ENCODE peak calls at places on chromosomes 2 and 18, in five cellular contexts. H, F, W, B and D are unnamed samples.

GRCh38 chr2:121173112-121173511 is 111.9 kb downstream of the TFCP2L1 start:
- DNase-seq in F (no peak), B (no peak), W (no peak), H (no peak), D (no peak)

GRCh38 chr2:26978061-26978596 is 7.7 kb downstream of the MAPRE3 start:
- DNase-seq in W (peak; percentile 36), H (no peak), B (peak; percentile 68), F (peak; percentile 82), D (no peak)

GRCh38 chr2:28292491-28292890 is 100.2 kb upstream of the FOSL2 start:
- DNase-seq in F (no peak), W (no peak), B (no peak), H (peak; percentile 29), D (peak; percentile 11)

GRCh38 chr2:54724560-54725342 is 1.3 kb downstream of the EML6 start:
- DNase-seq in H (no peak), W (no peak), B (no peak), F (peak; percentile 16), D (no peak)

GRCh38 chr2:26562811-26563645 is 78.1 kb downstream of the CIB4 start:
- DNase-seq in F (peak; percentile 61), B (no peak), W (no peak), H (peak; percentile 11), D (peak; percentile 83)

GRCh38 chr2:105674859-105675541 is 69.7 kb upstream of the NCK2 start:
- DNase-seq in H (peak; percentile 14), W (no peak), B (no peak), F (no peak), D (no peak)

GRCh38 chr2:216694826-216695217 is 527 bp downstream of the IGFBP5 start:
- DNase-seq in H (no peak), W (no peak), F (no peak), B (no peak), D (no peak)

GRCh38 chr2:233426619-233427342 is 72.5 kb downstream of the DGKD start:
- DNase-seq in F (no peak), W (peak; percentile 14), B (no peak), H (peak; percentile 92), D (peak; percentile 13)

GRCh38 chr2:20425371-20425881 is 21.4 kb upstream of the RHOB start:
- DNase-seq in F (no peak), W (no peak), B (no peak), H (peak; percentile 70), D (no peak)

GRCh38 chr2:171956135-171956830 is 34.0 kb downstream of the HAT1 start:
- DNase-seq in B (no peak), H (no peak), W (no peak), F (peak; percentile 17), D (no peak)

GRCh38 chr2:25090801-25091200 is 48.9 kb downstream of the EFR3B start:
- DNase-seq in W (no peak), H (no peak), F (no peak), B (no peak), D (no peak)

GRCh38 chr18:24432618-24433017 is 6.1 kb downstream of the IMPACT start:
- DNase-seq in W (no peak), B (no peak), H (no peak), F (no peak), D (no peak)

GRCh38 chr18:45328762-45329161 is 286.5 kb upstream of the SLC14A2 start:
- DNase-seq in F (no peak), H (no peak), W (no peak), B (no peak), D (no peak)

GRCh38 chr18:2985628-2986027 is 27.3 kb downstream of the LPIN2 start:
- DNase-seq in F (no peak), H (peak; percentile 69), W (no peak), B (no peak), D (no peak)

GRCh38 chr2:23658466-23658942 is 268.4 kb downstream of the ATAD2B start:
- DNase-seq in W (peak; percentile 46), B (no peak), H (peak; percentile 54), F (peak; percentile 47), D (no peak)

GRCh38 chr2:150076281-150076680 is 411.2 kb downstream of the RND3 start:
- DNase-seq in B (no peak), W (no peak), F (no peak), H (peak; percentile 79), D (no peak)

GRCh38 chr18:79954791-79955190 is 3.3 kb upstream of the SLC66A2 start:
- DNase-seq in F (no peak), H (no peak), W (no peak), B (no peak), D (no peak)

GRCh38 chr2:236085647-236086046 is 82.5 kb downstream of the GBX2 start:
- DNase-seq in F (no peak), H (no peak), W (no peak), B (no peak), D (no peak)

GRCh38 chr2:71347517-71347916 is 15.9 kb downstream of the ZNF638 start:
- DNase-seq in B (no peak), F (no peak), H (peak; percentile 34), W (no peak), D (no peak)

GRCh38 chr2:148978026-148978685 is 60.3 kb upstream of the LYPD6B start:
- DNase-seq in B (no peak), F (no peak), W (no peak), H (no peak), D (no peak)

GRCh38 chr2:19649107-19649506 is 252.7 kb downstream of the TTC32 start:
- DNase-seq in H (peak; percentile 67), F (no peak), W (no peak), B (no peak), D (no peak)

GRCh38 chr2:33603416-33603815 is 4.3 kb upstream of the FAM98A start:
- DNase-seq in W (no peak), B (no peak), H (no peak), F (no peak), D (no peak)

GRCh38 chr2:118670281-118670680 is 177.2 kb downstream of the EN1 start:
- DNase-seq in F (no peak), W (no peak), H (peak; percentile 33), B (no peak), D (no peak)

GRCh38 chr2:178404380-178404767 is 46.6 kb downstream of the PRKRA start:
- DNase-seq in W (no peak), B (no peak), F (no peak), H (peak; percentile 89), D (no peak)

GRCh38 chr2:151632993-151633592 is 101.2 kb downstream of the NEB start:
- DNase-seq in F (no peak), B (no peak), W (no peak), H (peak; percentile 49), D (no peak)

GRCh38 chr18:12092398-12093229 is 1.0 kb upstream of the ANKRD62 start:
- DNase-seq in W (no peak), H (no peak), F (peak; percentile 83), B (no peak), D (no peak)
- TF ChIP-seq CTCF in W (no peak), H (no peak), F (peak; percentile 67), B (no peak), D (peak; percentile 52)

GRCh38 chr2:10184421-10184820 is 61.9 kb downstream of the RRM2 start:
- DNase-seq in B (no peak), F (no peak), H (no peak), W (no peak), D (no peak)
- TF ChIP-seq CTCF in B (no peak), F (no peak), H (no peak), W (no peak), D (no peak)

GRCh38 chr2:86487062-86487461 is 45.9 kb downstream of the KDM3A start:
- DNase-seq in W (no peak), B (no peak), H (no peak), F (no peak), D (no peak)
- TF ChIP-seq CTCF in W (no peak), B (no peak), H (no peak), F (no peak), D (peak; percentile 22)

DNA sequence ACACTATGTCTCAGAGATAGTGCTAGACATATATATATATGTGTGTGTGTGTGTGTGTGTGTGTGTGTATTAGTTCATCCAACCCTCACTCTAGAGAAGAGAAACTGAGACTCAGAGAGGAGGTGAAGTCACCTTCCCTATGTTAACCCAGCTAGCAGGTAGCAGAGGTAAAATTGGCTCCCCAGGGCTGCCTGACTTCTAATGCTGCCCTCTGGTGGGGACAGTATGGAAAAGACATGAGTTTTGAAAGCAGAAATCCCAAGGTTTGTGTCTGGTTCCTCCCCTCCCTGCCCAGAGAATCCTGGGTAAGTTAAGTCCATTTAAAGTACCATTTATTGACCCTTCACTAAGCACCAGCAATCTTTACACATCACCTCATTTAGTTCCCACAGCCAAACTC is 137.7 kb downstream of the THNSL2 start:
- DNase-seq in B (no peak), F (no peak), W (no peak), H (peak; percentile 2), D (no peak)
- TF ChIP-seq CTCF in B (no peak), F (no peak), W (peak; percentile 31), H (peak; percentile 26), D (peak; percentile 23)

GRCh38 chr2:77954931-77955330 is 432.8 kb upstream of the LRRTM4 start:
- DNase-seq in F (no peak), H (no peak), B (no peak), W (no peak), D (no peak)
- TF ChIP-seq CTCF in F (no peak), H (no peak), B (no peak), W (no peak), D (no peak)

DNA sequence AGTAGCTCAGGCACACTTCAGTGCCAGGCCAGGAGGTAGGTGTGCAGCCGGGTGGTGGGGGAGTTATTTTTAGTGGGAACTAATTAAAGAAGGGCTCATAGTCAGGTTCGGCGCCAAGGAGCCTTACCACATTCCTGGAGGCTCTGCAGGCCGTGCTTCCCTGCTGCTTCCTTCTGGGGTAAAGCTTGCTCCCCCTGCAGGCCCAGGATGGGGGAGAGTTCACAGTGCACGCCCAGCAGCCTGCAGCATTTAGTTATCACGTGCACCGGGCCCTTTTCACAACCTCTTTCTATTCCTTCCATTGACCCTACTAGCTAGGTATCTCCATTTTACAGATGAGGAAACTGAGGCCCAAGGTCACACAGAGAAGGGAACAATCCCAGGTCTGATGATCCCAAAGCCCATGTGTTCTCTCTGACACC is 2.5 kb downstream of the KCNF1 start:
- DNase-seq in W (no peak), H (no peak), B (no peak), F (no peak), D (no peak)
- TF ChIP-seq CTCF in W (no peak), H (no peak), B (no peak), F (no peak), D (peak; percentile 21)

GRCh38 chr2:45643095-45643494 is 8.4 kb upstream of the PRKCE start:
- DNase-seq in F (no peak), H (no peak), B (no peak), W (no peak), D (no peak)
- TF ChIP-seq CTCF in F (no peak), H (no peak), B (no peak), W (no peak), D (no peak)

GRCh38 chr2:80288576-80288975 is 16.0 kb downstream of the LRRTM1 start:
- DNase-seq in W (no peak), F (no peak), B (no peak), H (no peak), D (no peak)
- TF ChIP-seq CTCF in W (no peak), F (no peak), B (no peak), H (no peak), D (no peak)

GRCh38 chr2:199933466-199933865 is 21.8 kb downstream of the TYW5 start:
- DNase-seq in B (no peak), H (peak; percentile 28), W (no peak), F (no peak), D (no peak)
- TF ChIP-seq CTCF in B (no peak), H (no peak), W (no peak), F (no peak), D (no peak)